ENCODE peak calls at places on chromosomes 2 and 18, in seven cellular contexts. U is lower lobe of right lung; E is H1; S is CD4-positive, alpha-beta T cell; Y is cardiac muscle cell; I is heart right ventricle; B is kidney. M is an unnamed sample.
A peak's percentile ranks its signal among the peaks of the same experiment; 100 is the strongest.

GRCh38 chr2:152581360-152581759 is 135.9 kb downstream of the PRPF40A start:
- DNase-seq in I (no peak), S (no peak), E (no peak), Y (no peak), U (no peak), B (no peak), M (no peak)

GRCh38 chr2:141703506-141703905 is 427.3 kb downstream of the LRP1B start:
- DNase-seq in B (no peak), U (no peak), Y (no peak), S (no peak), I (no peak), E (no peak), M (no peak)

GRCh38 chr2:228767196-228767595 is 503.9 kb downstream of the PID1 start:
- DNase-seq in Y (no peak), E (no peak), I (no peak), S (no peak), U (no peak), B (no peak), M (no peak)

GRCh38 chr2:156691014-156691413 is 254.8 kb downstream of the GPD2 start:
- DNase-seq in E (no peak), U (no peak), I (no peak), Y (no peak), B (no peak), S (no peak), M (no peak)

GRCh38 chr2:96882906-96883305 is 13.0 kb upstream of the SEMA4C start:
- DNase-seq in I (no peak), B (no peak), S (no peak), U (no peak), Y (no peak), E (no peak), M (no peak)

GRCh38 chr2:44392338-44392943 is 30.7 kb downstream of the CAMKMT start:
- DNase-seq in U (no peak), S (peak; percentile 52), E (no peak), I (peak; percentile 29), Y (peak; percentile 66), B (no peak), M (peak; percentile 71)

GRCh38 chr18:67133669-67134068 is 382.9 kb downstream of the DSEL start:
- DNase-seq in Y (no peak), I (no peak), B (no peak), U (no peak), S (no peak), E (no peak), M (no peak)

GRCh38 chr2:70964596-70965386 is 13.6 kb upstream of the ANKRD53 start:
- DNase-seq in E (no peak), U (peak; percentile 80), S (peak; percentile 78), I (peak; percentile 55), Y (peak; percentile 81), B (no peak), M (peak; percentile 74)

GRCh38 chr2:206989306-206989705 is 50.0 kb downstream of the CPO start:
- DNase-seq in U (peak; percentile 64), I (no peak), E (peak; percentile 29), S (no peak), B (no peak), Y (peak; percentile 60), M (peak; percentile 20)

GRCh38 chr2:196598412-196598811 is 41.1 kb upstream of the CCDC150 start:
- DNase-seq in I (no peak), E (no peak), Y (no peak), S (no peak), B (no peak), U (no peak), M (no peak)

GRCh38 chr2:134320930-134321329 is 67.1 kb downstream of the MGAT5 start:
- DNase-seq in S (peak; percentile 31), E (no peak), I (no peak), B (no peak), U (no peak), Y (no peak), M (no peak)

GRCh38 chr2:70062270-70062669 is 25.0 kb upstream of the PCBP1 start:
- DNase-seq in I (no peak), S (no peak), Y (no peak), B (no peak), U (no peak), E (no peak), M (no peak)

GRCh38 chr2:47429795-47430194 is 26.8 kb downstream of the MSH2 start:
- DNase-seq in U (no peak), I (no peak), E (no peak), B (no peak), S (no peak), Y (no peak), M (no peak)

GRCh38 chr2:88032070-88032702 is 15.8 kb upstream of the RNU2-63P start:
- DNase-seq in Y (no peak), E (no peak), I (no peak), B (no peak), U (no peak), S (no peak), M (no peak)

GRCh38 chr2:20050712-20051517 is 513 bp downstream of the LAPTM4A start:
- DNase-seq in I (peak; percentile 61), E (peak; percentile 41), Y (peak; percentile 71), S (no peak), B (peak; percentile 70), U (peak; percentile 52), M (peak; percentile 50)

GRCh38 chr2:102142829-102143449 is 393 bp downstream of the IL1R1 start:
- DNase-seq in I (peak; percentile 27), E (no peak), S (no peak), B (no peak), U (no peak), Y (no peak), M (no peak)

GRCh38 chr2:239234826-239235175 is 166.0 kb downstream of the HDAC4 start:
- DNase-seq in I (no peak), S (no peak), E (no peak), B (no peak), Y (no peak), U (no peak), M (no peak)

GRCh38 chr2:77807531-77808215 is 285.5 kb upstream of the LRRTM4 start:
- DNase-seq in Y (no peak), I (no peak), S (no peak), B (no peak), U (no peak), E (no peak), M (no peak)

GRCh38 chr2:191006297-191006696 is 7.7 kb downstream of the STAT1 start:
- DNase-seq in Y (no peak), E (no peak), S (no peak), B (no peak), I (no peak), U (no peak), M (no peak)

GRCh38 chr2:150552421-150552820 is 65.0 kb upstream of the RND3 start:
- DNase-seq in I (no peak), B (no peak), E (no peak), U (no peak), Y (no peak), S (no peak), M (no peak)

GRCh38 chr2:32453242-32454062 is 96.6 kb downstream of the BIRC6 start:
- DNase-seq in U (no peak), I (no peak), B (no peak), S (no peak), Y (no peak), E (no peak), M (no peak)

GRCh38 chr2:242058116-242058680 is 188.7 kb downstream of the RTP5 start:
- DNase-seq in U (no peak), E (no peak), Y (no peak), S (no peak), I (no peak), B (no peak), M (no peak)

GRCh38 chr2:86791574-86791973 is 861 bp upstream of the CD8A start:
- DNase-seq in B (no peak), S (no peak), Y (no peak), I (no peak), E (no peak), U (peak; percentile 47), M (no peak)

GRCh38 chr18:79507076-79507545 is 111.4 kb downstream of the NFATC1 start:
- DNase-seq in E (no peak), S (no peak), B (peak; percentile 91), I (peak; percentile 83), Y (peak; percentile 20), U (peak; percentile 64), M (peak; percentile 54)

GRCh38 chr2:219897456-219897855 is 270.0 kb downstream of the SLC4A3 start:
- DNase-seq in S (no peak), Y (no peak), I (no peak), B (no peak), U (no peak), E (no peak), M (no peak)

GRCh38 chr2:169977510-169977909 is 150.3 kb downstream of the UBR3 start:
- DNase-seq in B (no peak), S (no peak), Y (no peak), I (no peak), E (no peak), U (no peak), M (no peak)

GRCh38 chr2:38093503-38093902 is 17.6 kb upstream of the CYP1B1 start:
- DNase-seq in B (no peak), I (no peak), S (no peak), Y (no peak), E (no peak), U (no peak), M (no peak)

GRCh38 chr18:8997634-8998033 is 104.9 kb upstream of the NDUFV2 start:
- DNase-seq in B (no peak), I (no peak), E (no peak), S (no peak), Y (no peak), U (no peak), M (no peak)
- TF ChIP-seq CTCF in B (no peak), I (no peak), E (peak; percentile 14), S (no peak), Y (no peak), U (no peak), M (no peak)

DNA sequence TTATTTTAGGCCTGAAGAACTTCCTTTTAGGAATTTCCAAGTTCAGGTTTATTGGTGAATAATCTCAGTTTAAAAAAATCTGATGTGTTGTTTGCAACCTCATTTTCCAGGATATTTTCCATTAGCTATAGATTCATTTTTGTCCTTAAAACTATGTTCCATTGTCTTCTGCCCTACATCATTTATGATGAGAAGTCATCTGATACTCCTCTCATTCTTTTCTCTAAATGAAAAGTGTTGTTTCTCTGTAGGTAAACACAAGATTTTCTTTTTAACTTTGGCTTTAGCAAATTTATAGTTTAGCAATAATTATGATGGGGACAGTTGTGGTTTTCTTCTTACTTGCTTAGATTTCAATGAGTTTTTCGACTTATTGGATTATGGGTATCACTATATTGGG is 427.3 kb downstream of the DCDC2C start:
- DNase-seq in U (no peak), I (no peak), Y (no peak), S (no peak), E (no peak), B (no peak), M (no peak)
- H3K9me3 ChIP-seq in U (peaks cover 22% of the 10 kb centered on the region), I (peaks cover 17% of the 10 kb centered on the region), Y (no peaks in the 10 kb centered on the region), S (no peaks in the 10 kb centered on the region), E (peaks cover 12% of the 10 kb centered on the region), B (peaks cover 24% of the 10 kb centered on the region), M (no peaks in the 10 kb centered on the region)

GRCh38 chr2:84905181-84906107 is at the start of gene TMSB10:
- DNase-seq in E (no peak), Y (peak; percentile 89), B (peak; percentile 97), S (peak; percentile 89), I (peak; percentile 91), U (peak; percentile 91), M (peak; percentile 89)
- TF ChIP-seq CTCF in E (no peak), Y (no peak), B (peak; percentile 20), S (no peak), I (peak; percentile 26), U (peak; percentile 30), M (peak; percentile 34)

DNA sequence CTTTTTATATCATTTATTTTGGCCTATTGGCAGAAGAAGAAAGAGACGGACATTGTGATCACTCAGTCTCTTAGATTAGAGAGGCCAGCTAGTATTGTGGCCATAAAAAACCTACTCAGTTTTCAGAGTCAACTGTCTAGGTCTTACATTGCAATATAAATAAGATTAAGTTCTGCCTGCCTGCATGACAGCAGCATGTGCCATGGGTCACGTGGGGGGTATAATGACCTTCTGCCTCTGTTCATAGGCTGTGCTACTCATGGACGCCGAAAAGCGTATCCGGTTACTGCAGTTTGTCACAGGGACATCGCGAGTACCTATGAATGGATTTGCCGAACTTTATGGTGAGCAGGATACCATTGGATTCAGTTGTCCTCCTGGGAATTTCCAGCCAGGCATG is 238.5 kb downstream of the ALPK2 start:
- DNase-seq in S (no peak), U (no peak), I (no peak), Y (no peak), B (no peak), E (no peak), M (no peak)
- H3K9me3 ChIP-seq in S (no peaks in the 10 kb centered on the region), U (no peaks in the 10 kb centered on the region), I (no peaks in the 10 kb centered on the region), Y (no peaks in the 10 kb centered on the region), B (no peaks in the 10 kb centered on the region), E (no peaks in the 10 kb centered on the region), M (no peaks in the 10 kb centered on the region)